ENCODE peak calls at places on chromosome 3, in six cellular contexts. C is breast epithelium, P is astrocyte, G is glutamatergic neuron, A is HFFc6, U is AG09309. S is an unnamed sample.

GRCh38 chr3:41740374-41740773 is 221.5 kb downstream of the ULK4 start:
- DNase-seq in G (no peak), P (no peak), C (no peak), U (no peak), A (no peak), S (no peak)

GRCh38 chr3:11346416-11346815 is 74.2 kb downstream of the ATG7 start:
- DNase-seq in C (no peak), U (no peak), G (no peak), P (peak; percentile 56), A (peak; percentile 52), S (no peak)

GRCh38 chr3:56958879-56959607 is 101.4 kb upstream of the SPATA12 start:
- DNase-seq in A (no peak), U (no peak), C (no peak), G (no peak), P (no peak), S (no peak)

GRCh38 chr3:11091088-11091590 is 63.2 kb upstream of the HRH1 start:
- DNase-seq in A (no peak), P (peak; percentile 31), G (no peak), U (no peak), C (no peak), S (no peak)

GRCh38 chr3:33807190-33807589 is 8.8 kb downstream of the PDCD6IP start:
- DNase-seq in A (no peak), U (no peak), P (no peak), G (no peak), C (no peak), S (no peak)

GRCh38 chr3:123025642-123026521 is 1.7 kb downstream of the SEMA5B start:
- DNase-seq in A (no peak), C (no peak), P (no peak), G (peak; percentile 64), U (no peak), S (no peak)

GRCh38 chr3:143412084-143412483 is 292.5 kb downstream of the CHST2 start:
- DNase-seq in C (no peak), G (no peak), A (no peak), U (no peak), P (no peak), S (no peak)

GRCh38 chr3:50554553-50554952 is 13.0 kb downstream of the C3orf18 start:
- DNase-seq in P (no peak), G (no peak), A (no peak), C (no peak), U (no peak), S (no peak)

GRCh38 chr3:184506579-184506978 is 55.0 kb upstream of the EPHB3 start:
- DNase-seq in P (peak; percentile 47), C (no peak), U (peak; percentile 46), G (no peak), A (no peak), S (no peak)

GRCh38 chr3:158703566-158703965 is 28.7 kb downstream of the RARRES1 start:
- DNase-seq in C (no peak), U (no peak), P (peak; percentile 71), A (no peak), G (no peak), S (no peak)

GRCh38 chr3:75332784-75333183 is 331.3 kb upstream of the FRG2C start:
- DNase-seq in A (no peak), G (no peak), P (peak; percentile 65), U (peak; percentile 35), C (no peak), S (no peak)

GRCh38 chr3:69855436-69856162 is 116.3 kb downstream of the MITF start:
- DNase-seq in A (no peak), U (no peak), P (peak; percentile 33), C (no peak), G (no peak), S (no peak)

GRCh38 chr3:50652709-50653108 is 22.0 kb upstream of the DOCK3 start:
- DNase-seq in U (no peak), G (no peak), C (no peak), P (no peak), A (no peak), S (no peak)

GRCh38 chr3:149058602-149059001 is 27.7 kb downstream of the HLTF start:
- DNase-seq in G (no peak), P (no peak), C (no peak), U (no peak), A (no peak), S (no peak)

GRCh38 chr3:72193768-72194463 is 409.0 kb upstream of the PROK2 start:
- DNase-seq in U (peak; percentile 47), G (no peak), A (peak; percentile 12), C (no peak), P (no peak), S (no peak)

GRCh38 chr3:68535782-68536181 is 396.6 kb downstream of the TAFA4 start:
- DNase-seq in P (no peak), A (no peak), C (no peak), G (no peak), U (no peak), S (no peak)

GRCh38 chr3:108090066-108090700 is 648 bp downstream of the CD47 start:
- DNase-seq in U (no peak), C (no peak), P (peak; percentile 39), A (no peak), G (no peak), S (no peak)

GRCh38 chr3:87958289-87958688 is 100.5 kb downstream of the CGGBP1 start:
- DNase-seq in U (no peak), C (no peak), P (no peak), G (no peak), A (no peak), S (no peak)

GRCh38 chr3:155664922-155665695 is 79.8 kb downstream of the PLCH1 start:
- DNase-seq in G (no peak), P (peak; percentile 84), C (peak; percentile 75), A (peak; percentile 84), U (peak; percentile 88), S (no peak)

GRCh38 chr3:62481972-62482371 is 108.6 kb upstream of the FEZF2 start:
- DNase-seq in A (no peak), P (no peak), C (no peak), G (no peak), U (no peak), S (no peak)

GRCh38 chr3:170780955-170781354 is 89.0 kb downstream of the RPL22L1 start:
- DNase-seq in P (no peak), A (no peak), G (no peak), C (no peak), U (no peak), S (no peak)

GRCh38 chr3:115835946-115836345 is 212.6 kb downstream of the GAP43 start:
- DNase-seq in A (no peak), G (no peak), P (no peak), U (no peak), C (no peak), S (no peak)

GRCh38 chr3:115839246-115839645 is 215.9 kb downstream of the GAP43 start:
- DNase-seq in A (no peak), P (no peak), G (no peak), U (no peak), C (no peak), S (no peak)

GRCh38 chr3:115843206-115843605 is 219.9 kb downstream of the GAP43 start:
- DNase-seq in G (no peak), P (no peak), U (no peak), A (no peak), C (no peak), S (no peak)

GRCh38 chr3:115836944-115837343 is 213.6 kb downstream of the GAP43 start:
- DNase-seq in P (peak; percentile 13), U (no peak), C (no peak), G (no peak), A (peak; percentile 50), S (no peak)

DNA sequence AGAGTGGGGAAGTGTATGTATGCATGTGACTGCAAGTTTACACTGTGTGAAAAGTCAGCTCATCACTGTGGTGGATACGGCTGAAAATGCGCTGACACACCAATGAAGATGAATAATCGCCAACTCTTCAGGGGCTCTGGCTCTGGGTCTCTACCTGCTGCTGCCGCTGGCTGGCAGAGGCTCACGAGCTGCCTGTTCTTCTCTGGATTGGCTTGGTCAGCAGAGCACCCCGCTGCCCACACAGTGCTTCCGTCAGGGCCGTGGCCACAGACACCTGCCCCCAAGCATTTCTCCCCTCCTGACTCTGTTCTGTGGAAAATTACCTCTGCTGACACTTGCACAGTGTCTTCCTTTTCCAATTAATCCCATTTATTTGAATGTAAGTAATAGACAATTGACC is 215.5 kb downstream of the GAP43 start:
- DNase-seq in P (no peak), U (no peak), A (no peak), C (no peak), G (no peak), S (no peak)
- TF ChIP-seq CTCF in P (no peak), U (no peak), A (no peak), C (no peak), G (no peak), S (no peak)

GRCh38 chr3:154095832-154096421 is 25.3 kb upstream of the ARHGEF26 start:
- DNase-seq in C (no peak), U (no peak), G (no peak), P (no peak), A (no peak), S (no peak)
- TF ChIP-seq CTCF in C (no peak), U (peak; percentile 51), G (no peak), P (peak; percentile 41), A (peak; percentile 48), S (peak; percentile 46)

GRCh38 chr3:52150860-52151259 is 3.4 kb downstream of the POC1A start:
- DNase-seq in C (no peak), G (no peak), A (no peak), P (no peak), U (no peak), S (no peak)

GRCh38 chr3:52155912-52156311 is 1.7 kb upstream of the POC1A start:
- DNase-seq in C (no peak), A (no peak), P (no peak), U (no peak), G (no peak), S (no peak)

GRCh38 chr3:52150357-52150756 is 3.9 kb downstream of the POC1A start:
- DNase-seq in U (no peak), G (no peak), A (no peak), C (no peak), P (no peak), S (no peak)

GRCh38 chr3:52153389-52154096 is 680 bp downstream of the POC1A start:
- DNase-seq in G (no peak), C (no peak), U (no peak), P (no peak), A (peak; percentile 73), S (no peak)

GRCh38 chr3:52154135-52155094 is at the start of gene POC1A:
- DNase-seq in U (peak; percentile 93), G (peak; percentile 90), A (peak; percentile 95), C (peak; percentile 96), P (peak; percentile 97), S (peak; percentile 96)
- TF ChIP-seq CTCF in U (no peak), G (peak; percentile 65), A (peak; percentile 69), C (peak; percentile 18), P (no peak), S (no peak)

GRCh38 chr3:66502981-66503380 is 2.2 kb upstream of the LRIG1 start:
- DNase-seq in C (no peak), P (no peak), A (no peak), U (no peak), G (no peak), S (no peak)

GRCh38 chr3:66499881-66500574 is 794 bp downstream of the LRIG1 start:
- DNase-seq in A (no peak), P (peak; percentile 20), U (no peak), G (peak; percentile 73), C (no peak), S (no peak)

GRCh38 chr3:66500575-66501482 is at the start of gene LRIG1:
- DNase-seq in P (peak; percentile 93), U (peak; percentile 84), G (peak; percentile 100), C (peak; percentile 99), A (peak; percentile 97), S (peak; percentile 97)

GRCh38 chr3:66502267-66502874 is 1.5 kb upstream of the LRIG1 start:
- DNase-seq in C (no peak), G (no peak), U (no peak), A (no peak), P (no peak), S (no peak)

GRCh38 chr3:66501483-66502266 is 853 bp upstream of the LRIG1 start:
- DNase-seq in A (no peak), U (no peak), C (no peak), G (no peak), P (no peak), S (no peak)
- TF ChIP-seq CTCF in A (no peak), U (peak; percentile 40), C (no peak), G (no peak), P (no peak), S (peak; percentile 58)

S was measured in thoracic aorta.